ENCODE peak calls at places on chromosomes 13 and 19, in ten cellular contexts. C is mammary epithelial cell, S is tibial nerve, Q is neural progenitor cell, P is heart left ventricle, V is lower lobe of right lung, I is tibial artery, T is endodermal cell, Z is breast epithelium, O is lung. K is an unnamed sample.

GRCh38 chr19:50458396-50459066 is 17.8 kb upstream of the EMC10 start:
- DNase-seq in Q (no peak), P (no peak), I (no peak), Z (no peak), V (no peak), S (no peak), O (no peak), T (no peak), C (no peak), K (no peak)

GRCh38 chr19:48887861-48888612 is 10.5 kb downstream of the TULP2 start:
- DNase-seq in O (no peak), S (no peak), Z (no peak), I (no peak), T (peak; percentile 66), Q (no peak), P (no peak), C (no peak), V (no peak), K (no peak)

GRCh38 chr13:75749407-75749806 is 113.3 kb downstream of the LMO7 start:
- DNase-seq in V (no peak), I (peak; percentile 88), C (peak; percentile 59), Q (peak; percentile 33), S (no peak), O (no peak), P (no peak), Z (no peak), T (no peak), K (peak; percentile 82)

GRCh38 chr19:3710265-3710812 is 2.2 kb downstream of the TJP3 start:
- DNase-seq in S (peak; percentile 47), P (peak; percentile 64), T (peak; percentile 70), O (peak; percentile 96), I (peak; percentile 77), Q (no peak), C (peak; percentile 64), V (peak; percentile 96), Z (peak; percentile 74), K (peak; percentile 84)

GRCh38 chr13:39612023-39612637 is 9.1 kb upstream of the LHFPL6 start:
- DNase-seq in I (no peak), Z (peak; percentile 53), V (no peak), Q (peak; percentile 82), T (peak; percentile 88), O (peak; percentile 67), C (peak; percentile 39), P (peak; percentile 70), S (peak; percentile 65), K (no peak)

GRCh38 chr19:28582344-28582743 is 630.6 kb downstream of the UQCRFS1 start:
- DNase-seq in I (no peak), Z (no peak), S (no peak), Q (no peak), P (no peak), O (no peak), T (no peak), C (no peak), V (no peak), K (no peak)

GRCh38 chr19:33221641-33222040 is 4.0 kb downstream of the SLC7A10 start:
- DNase-seq in I (no peak), Q (no peak), T (no peak), O (no peak), C (no peak), V (no peak), P (no peak), Z (no peak), S (no peak), K (no peak)

GRCh38 chr19:44748426-44749254 is at the start of gene BCL3:
- DNase-seq in S (no peak), Q (peak; percentile 53), O (peak; percentile 77), I (peak; percentile 85), T (peak; percentile 66), V (peak; percentile 86), Z (peak; percentile 48), P (peak; percentile 84), C (peak; percentile 77), K (peak; percentile 91)

GRCh38 chr19:12837225-12837624 is 1.1 kb upstream of the MAST1 start:
- DNase-seq in Q (no peak), V (no peak), S (no peak), I (no peak), O (no peak), P (no peak), Z (no peak), C (no peak), T (no peak), K (no peak)

GRCh38 chr13:59607172-59607571 is 556.6 kb downstream of the DIAPH3 start:
- DNase-seq in V (no peak), I (no peak), C (no peak), S (no peak), Z (no peak), Q (no peak), P (no peak), T (no peak), O (no peak), K (no peak)

GRCh38 chr19:4534836-4535658 is at the start of gene PLIN5:
- DNase-seq in C (no peak), S (no peak), Q (peak; percentile 95), O (peak; percentile 88), V (peak; percentile 88), T (peak; percentile 97), Z (peak; percentile 51), I (no peak), P (peak; percentile 79), K (peak; percentile 89)

GRCh38 chr13:48311223-48311622 is 7.7 kb downstream of the RB1 start:
- DNase-seq in C (no peak), V (no peak), I (no peak), Z (no peak), P (no peak), S (no peak), Q (no peak), T (no peak), O (no peak), K (no peak)

GRCh38 chr13:24323036-24323738 is 13.8 kb downstream of the C1QTNF9 start:
- DNase-seq in S (no peak), P (no peak), Q (no peak), I (no peak), T (peak; percentile 34), O (no peak), C (no peak), Z (no peak), V (no peak), K (no peak)

GRCh38 chr19:13400296-13400695 is 106.0 kb downstream of the CACNA1A start:
- DNase-seq in Z (no peak), I (no peak), P (no peak), Q (no peak), V (no peak), S (no peak), O (no peak), C (no peak), T (no peak), K (no peak)

GRCh38 chr19:46073268-46073922 is 32.6 kb upstream of the IGFL4 start:
- DNase-seq in T (no peak), P (no peak), O (no peak), V (no peak), I (no peak), Z (no peak), Q (no peak), S (no peak), C (peak; percentile 75), K (no peak)
- H3K27me3 ChIP-seq in T (peaks cover 78% of the 10 kb centered on the region), P (peaks cover 92% of the 10 kb centered on the region), O (peaks cover 17% of the 10 kb centered on the region), V (peaks cover 69% of the 10 kb centered on the region), I (no peaks in the 10 kb centered on the region), Z (no peaks in the 10 kb centered on the region), Q (peaks cover 67% of the 10 kb centered on the region), S (peaks cover 69% of the 10 kb centered on the region), C (no peaks in the 10 kb centered on the region), K (peaks cover 10% of the 10 kb centered on the region)

GRCh38 chr13:111176421-111176820 is 61.3 kb downstream of the ARHGEF7 start:
- DNase-seq in P (no peak), S (no peak), O (no peak), V (no peak), Z (no peak), C (no peak), Q (no peak), T (no peak), I (no peak), K (no peak)
- H3K4me1 ChIP-seq in P (peaks cover 59% of the 10 kb centered on the region), S (peaks cover 4% of the 10 kb centered on the region), O (peaks cover 19% of the 10 kb centered on the region), V (peaks cover 32% of the 10 kb centered on the region), Z (peaks cover 6% of the 10 kb centered on the region), C (peaks cover 12% of the 10 kb centered on the region), Q (peaks cover 14% of the 10 kb centered on the region), T (no peaks in the 10 kb centered on the region), I (peaks cover 53% of the 10 kb centered on the region), K (peaks cover 9% of the 10 kb centered on the region)

GRCh38 chr13:35471466-35472307 is 4.8 kb downstream of the MAB21L1 start:
- DNase-seq in P (no peak), T (peak; percentile 60), S (no peak), V (no peak), C (no peak), I (no peak), Q (peak; percentile 66), O (no peak), Z (no peak), K (no peak)
- H3K27me3 ChIP-seq in P (no peaks in the 10 kb centered on the region), T (peaks cover 80% of the 10 kb centered on the region), S (peaks cover 3% of the 10 kb centered on the region), V (peaks cover 62% of the 10 kb centered on the region), C (peaks cover 10% of the 10 kb centered on the region), I (no peaks in the 10 kb centered on the region), Q (peaks cover 58% of the 10 kb centered on the region), O (peaks cover 2% of the 10 kb centered on the region), Z (no peaks in the 10 kb centered on the region), K (no peaks in the 10 kb centered on the region)

GRCh38 chr19:10740798-10741197 is 22.9 kb downstream of the DNM2 start:
- DNase-seq in S (no peak), C (no peak), Z (no peak), V (no peak), T (no peak), O (no peak), Q (no peak), P (no peak), I (no peak), K (no peak)
- H3K4me1 ChIP-seq in S (no peaks in the 10 kb centered on the region), C (no peaks in the 10 kb centered on the region), Z (no peaks in the 10 kb centered on the region), V (peaks cover 88% of the 10 kb centered on the region), T (no peaks in the 10 kb centered on the region), O (peaks cover 37% of the 10 kb centered on the region), Q (no peaks in the 10 kb centered on the region), P (peaks cover 62% of the 10 kb centered on the region), I (peaks cover 5% of the 10 kb centered on the region), K (no peaks in the 10 kb centered on the region)

GRCh38 chr19:1782501-1782900 is 29.2 kb downstream of the ONECUT3 start:
- DNase-seq in P (no peak), C (no peak), V (no peak), I (no peak), T (no peak), S (no peak), O (no peak), Q (no peak), Z (no peak), K (no peak)

GRCh38 chr19:1780272-1780957 is 27.1 kb downstream of the ONECUT3 start:
- DNase-seq in V (no peak), Q (no peak), P (no peak), C (no peak), O (no peak), S (no peak), I (no peak), T (no peak), Z (no peak), K (no peak)

GRCh38 chr19:1776606-1777147 is 23.4 kb downstream of the ONECUT3 start:
- DNase-seq in C (no peak), V (no peak), Q (no peak), O (no peak), Z (no peak), P (no peak), T (no peak), I (no peak), S (no peak), K (no peak)

GRCh38 chr19:1777149-1777548 is 23.8 kb downstream of the ONECUT3 start:
- DNase-seq in T (no peak), O (no peak), P (no peak), Z (no peak), I (no peak), S (no peak), V (no peak), C (no peak), Q (no peak), K (no peak)

GRCh38 chr19:1779604-1779973 is 26.3 kb downstream of the ONECUT3 start:
- DNase-seq in P (no peak), C (no peak), Q (no peak), Z (no peak), I (no peak), O (no peak), V (no peak), T (no peak), S (no peak), K (no peak)
- H3K27me3 ChIP-seq in P (peaks cover 85% of the 10 kb centered on the region), C (no peaks in the 10 kb centered on the region), Q (peaks cover 100% of the 10 kb centered on the region), Z (peaks cover 11% of the 10 kb centered on the region), I (peaks cover 9% of the 10 kb centered on the region), O (peaks cover 5% of the 10 kb centered on the region), V (peaks cover 73% of the 10 kb centered on the region), T (peaks cover 93% of the 10 kb centered on the region), S (peaks cover 99% of the 10 kb centered on the region), K (no peaks in the 10 kb centered on the region)